ENCODE peak calls at places on chromosomes 11 and 22, in six cellular contexts. One of them, this sample, is unnamed.
A peak's percentile ranks its signal among the peaks of the same experiment; 100 is the strongest.

GRCh38 chr11:62449451-62449851 is 30.6 kb downstream of the SCGB1A1 start:
- DNase-seq in IMR-90: no peak
- DNase-seq in neuronal stem cell: no peak
- DNase-seq in H1: no peak
- DNase-seq in mesenchymal stem cell: no peak
- DNase-seq in trophoblast cell: no peak
- DNase-seq in this sample: no peak

GRCh38 chr11:123300874-123301695 is 106.0 kb upstream of the CLMP start:
- DNase-seq in IMR-90: peak; percentile 68
- DNase-seq in neuronal stem cell: no peak
- DNase-seq in H1: no peak
- DNase-seq in mesenchymal stem cell: peak; percentile 65
- DNase-seq in trophoblast cell: no peak
- DNase-seq in this sample: no peak

GRCh38 chr11:67452141-67452952 is at the start of gene GPR152:
- DNase-seq in IMR-90: no peak
- DNase-seq in neuronal stem cell: no peak
- DNase-seq in H1: no peak
- DNase-seq in mesenchymal stem cell: no peak
- DNase-seq in trophoblast cell: no peak
- DNase-seq in this sample: no peak

GRCh38 chr11:4459470-4459869 is 10.4 kb downstream of the OR52K2 start:
- DNase-seq in IMR-90: no peak
- DNase-seq in neuronal stem cell: no peak
- DNase-seq in H1: no peak
- DNase-seq in mesenchymal stem cell: no peak
- DNase-seq in trophoblast cell: no peak
- DNase-seq in this sample: no peak

GRCh38 chr11:69164824-69165223 is 9.1 kb downstream of the SMIM38 start:
- DNase-seq in IMR-90: no peak
- DNase-seq in neuronal stem cell: no peak
- DNase-seq in H1: no peak
- DNase-seq in mesenchymal stem cell: no peak
- DNase-seq in trophoblast cell: no peak
- DNase-seq in this sample: no peak

GRCh38 chr22:44129614-44129976 is 51.1 kb upstream of the PARVG start:
- DNase-seq in IMR-90: peak; percentile 56
- DNase-seq in neuronal stem cell: no peak
- DNase-seq in H1: no peak
- DNase-seq in mesenchymal stem cell: peak; percentile 12
- DNase-seq in trophoblast cell: no peak
- DNase-seq in this sample: no peak

GRCh38 chr22:37032535-37033460 is 13.3 kb downstream of the MPST start:
- DNase-seq in IMR-90: peak; percentile 37
- DNase-seq in neuronal stem cell: no peak
- DNase-seq in H1: no peak
- DNase-seq in mesenchymal stem cell: peak; percentile 63
- DNase-seq in trophoblast cell: peak; percentile 54
- DNase-seq in this sample: no peak

GRCh38 chr11:134837166-134837886 is 425.3 kb upstream of the B3GAT1 start:
- DNase-seq in IMR-90: no peak
- DNase-seq in neuronal stem cell: no peak
- DNase-seq in H1: no peak
- DNase-seq in mesenchymal stem cell: no peak
- DNase-seq in trophoblast cell: no peak
- DNase-seq in this sample: no peak

GRCh38 chr22:47176573-47177333 is 414.3 kb downstream of the TBC1D22A start:
- DNase-seq in IMR-90: no peak
- DNase-seq in neuronal stem cell: no peak
- DNase-seq in H1: no peak
- DNase-seq in mesenchymal stem cell: no peak
- DNase-seq in trophoblast cell: no peak
- DNase-seq in this sample: peak; percentile 18

GRCh38 chr11:61011950-61012830 is 40.7 kb downstream of the CD6 start:
- DNase-seq in IMR-90: peak; percentile 16
- DNase-seq in neuronal stem cell: no peak
- DNase-seq in H1: no peak
- DNase-seq in mesenchymal stem cell: no peak
- DNase-seq in trophoblast cell: no peak
- DNase-seq in this sample: no peak

GRCh38 chr22:25362215-25362882 is 142.9 kb downstream of the CRYBB2 start:
- DNase-seq in IMR-90: peak; percentile 38
- DNase-seq in neuronal stem cell: peak; percentile 67
- DNase-seq in H1: no peak
- DNase-seq in mesenchymal stem cell: peak; percentile 57
- DNase-seq in trophoblast cell: peak; percentile 30
- DNase-seq in this sample: peak; percentile 84

GRCh38 chr11:128424271-128424709 is 163.1 kb downstream of the ETS1 start:
- DNase-seq in IMR-90: no peak
- DNase-seq in neuronal stem cell: no peak
- DNase-seq in H1: no peak
- DNase-seq in mesenchymal stem cell: no peak
- DNase-seq in trophoblast cell: no peak
- DNase-seq in this sample: no peak

GRCh38 chr11:116649268-116649667 is 123.5 kb downstream of the BUD13 start:
- DNase-seq in IMR-90: no peak
- DNase-seq in neuronal stem cell: no peak
- DNase-seq in H1: no peak
- DNase-seq in mesenchymal stem cell: no peak
- DNase-seq in trophoblast cell: no peak
- DNase-seq in this sample: peak; percentile 17

GRCh38 chr11:11436715-11437313 is 83.8 kb upstream of the CSNK2A3 start:
- DNase-seq in IMR-90: no peak
- DNase-seq in neuronal stem cell: no peak
- DNase-seq in H1: no peak
- DNase-seq in mesenchymal stem cell: no peak
- DNase-seq in trophoblast cell: no peak
- DNase-seq in this sample: no peak

GRCh38 chr11:26331911-26332571 is at the start of gene ANO3:
- DNase-seq in IMR-90: peak; percentile 73
- DNase-seq in neuronal stem cell: peak; percentile 91
- DNase-seq in H1: peak; percentile 88
- DNase-seq in mesenchymal stem cell: peak; percentile 83
- DNase-seq in trophoblast cell: peak; percentile 64
- DNase-seq in this sample: peak; percentile 97

GRCh38 chr11:20066013-20066782 is 94.1 kb downstream of the DBX1 start:
- DNase-seq in IMR-90: no peak
- DNase-seq in neuronal stem cell: no peak
- DNase-seq in H1: no peak
- DNase-seq in mesenchymal stem cell: no peak
- DNase-seq in trophoblast cell: no peak
- DNase-seq in this sample: no peak

GRCh38 chr11:125345706-125346561 is 150.1 kb downstream of the FEZ1 start:
- DNase-seq in IMR-90: peak; percentile 67
- DNase-seq in neuronal stem cell: peak; percentile 77
- DNase-seq in H1: no peak
- DNase-seq in mesenchymal stem cell: peak; percentile 72
- DNase-seq in trophoblast cell: peak; percentile 60
- DNase-seq in this sample: peak; percentile 69

GRCh38 chr11:2944953-2945756 is 15.9 kb upstream of the PHLDA2 start:
- DNase-seq in IMR-90: peak; percentile 90
- DNase-seq in neuronal stem cell: peak; percentile 54
- DNase-seq in H1: peak; percentile 39
- DNase-seq in mesenchymal stem cell: peak; percentile 92
- DNase-seq in trophoblast cell: peak; percentile 44
- DNase-seq in this sample: peak; percentile 88

GRCh38 chr11:369336-370018 is at the start of gene B4GALNT4:
- DNase-seq in IMR-90: peak; percentile 23
- DNase-seq in neuronal stem cell: no peak
- DNase-seq in H1: no peak
- DNase-seq in mesenchymal stem cell: peak; percentile 59
- DNase-seq in trophoblast cell: no peak
- DNase-seq in this sample: no peak

GRCh38 chr22:42269407-42270177 is 861 bp downstream of the TCF20 start:
- DNase-seq in IMR-90: no peak
- DNase-seq in neuronal stem cell: no peak
- DNase-seq in H1: no peak
- DNase-seq in mesenchymal stem cell: peak; percentile 40
- DNase-seq in trophoblast cell: peak; percentile 69
- DNase-seq in this sample: peak; percentile 80

GRCh38 chr22:46297151-46297819 is 615 bp downstream of the GTSE1 start:
- DNase-seq in IMR-90: peak; percentile 35
- DNase-seq in neuronal stem cell: no peak
- DNase-seq in H1: no peak
- DNase-seq in mesenchymal stem cell: peak; percentile 49
- DNase-seq in trophoblast cell: no peak
- DNase-seq in this sample: no peak

GRCh38 chr11:88183233-88183632 is 8.0 kb upstream of the RAB38 start:
- DNase-seq in IMR-90: no peak
- DNase-seq in neuronal stem cell: no peak
- DNase-seq in H1: no peak
- DNase-seq in mesenchymal stem cell: no peak
- DNase-seq in trophoblast cell: no peak
- DNase-seq in this sample: no peak

DNA sequence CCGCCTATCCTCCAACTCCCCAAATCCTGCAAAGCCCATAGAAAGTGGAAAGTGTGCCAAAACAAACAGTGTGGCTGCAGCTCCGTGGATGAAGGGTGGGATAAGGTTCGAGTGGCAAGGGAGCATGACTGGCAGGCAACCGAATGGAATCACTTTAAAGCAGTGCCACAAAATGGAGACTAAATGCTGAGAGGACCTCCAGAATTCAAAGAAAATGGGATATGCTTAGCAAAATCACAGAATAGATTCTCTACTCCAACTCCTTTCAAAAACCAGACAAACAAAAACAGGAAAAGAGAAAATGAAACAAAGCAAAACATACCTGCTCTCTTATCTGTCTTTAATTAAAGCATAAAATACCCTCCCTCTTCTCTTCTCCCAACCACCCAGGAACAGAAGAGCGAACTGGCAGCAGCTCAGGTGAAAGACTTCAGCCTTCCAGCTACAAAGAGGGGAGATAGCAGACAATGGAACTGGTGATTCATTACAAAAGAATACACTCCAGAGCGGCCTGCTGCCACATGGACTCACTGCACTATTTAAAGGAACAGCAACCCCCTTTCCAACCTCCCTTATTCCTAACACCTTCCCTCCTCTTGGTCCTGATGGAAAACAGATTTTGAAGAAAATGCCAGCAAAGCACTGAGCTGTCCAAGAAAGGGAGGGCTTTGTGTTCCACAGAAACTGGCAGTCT is 118.5 kb downstream of the APOL5 start:
- DNase-seq in IMR-90: peak; percentile 86
- DNase-seq in neuronal stem cell: peak; percentile 39
- DNase-seq in H1: no peak
- DNase-seq in mesenchymal stem cell: peak; percentile 78
- DNase-seq in trophoblast cell: peak; percentile 35
- DNase-seq in this sample: peak; percentile 70
- H2BK120ac ChIP-seq in IMR-90: peak overlapping the region; percentile 91
- H2BK120ac ChIP-seq in neuronal stem cell: no peak overlapping the region
- H2BK120ac ChIP-seq in H1: peak overlapping the region; percentile 1
- H2BK120ac ChIP-seq in mesenchymal stem cell: no peak overlapping the region
- H2BK120ac ChIP-seq in trophoblast cell: peak overlapping the region; percentile 27
- H2BK120ac ChIP-seq in this sample: no peak overlapping the region

DNA sequence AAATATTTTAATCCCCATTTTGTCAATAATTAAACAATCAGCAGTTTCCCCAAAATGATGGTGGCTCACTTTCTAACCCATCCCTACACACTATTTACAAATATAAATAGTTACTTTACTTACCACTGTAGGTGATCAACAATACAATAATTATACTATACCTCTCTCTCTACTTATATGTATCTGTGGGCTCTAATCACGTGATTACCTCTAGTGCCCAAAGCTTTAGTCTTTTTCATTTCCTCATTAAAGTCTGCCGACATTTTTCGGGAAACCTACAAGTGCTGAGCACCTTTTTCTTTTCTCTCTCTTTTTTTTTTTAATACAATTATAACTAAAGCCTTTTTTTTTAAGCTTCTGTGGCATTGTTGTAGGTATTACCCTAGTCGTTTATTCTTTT is 23.9 kb downstream of the DLG2 start:
- DNase-seq in IMR-90: no peak
- DNase-seq in neuronal stem cell: no peak
- DNase-seq in H1: no peak
- DNase-seq in mesenchymal stem cell: no peak
- DNase-seq in trophoblast cell: no peak
- DNase-seq in this sample: no peak
- H3K4me2 ChIP-seq in IMR-90: no peak overlapping the region
- H3K4me2 ChIP-seq in neuronal stem cell: no peak overlapping the region
- H3K4me2 ChIP-seq in H1: no peak overlapping the region
- H3K4me2 ChIP-seq in mesenchymal stem cell: no peak overlapping the region
- H3K4me2 ChIP-seq in trophoblast cell: no peak overlapping the region
- H3K4me2 ChIP-seq in this sample: no peak overlapping the region

GRCh38 chr11:112993808-112994207 is 32.6 kb downstream of the NCAM1 start:
- DNase-seq in IMR-90: no peak
- DNase-seq in neuronal stem cell: no peak
- DNase-seq in H1: no peak
- DNase-seq in mesenchymal stem cell: no peak
- DNase-seq in trophoblast cell: no peak
- DNase-seq in this sample: no peak

DNA sequence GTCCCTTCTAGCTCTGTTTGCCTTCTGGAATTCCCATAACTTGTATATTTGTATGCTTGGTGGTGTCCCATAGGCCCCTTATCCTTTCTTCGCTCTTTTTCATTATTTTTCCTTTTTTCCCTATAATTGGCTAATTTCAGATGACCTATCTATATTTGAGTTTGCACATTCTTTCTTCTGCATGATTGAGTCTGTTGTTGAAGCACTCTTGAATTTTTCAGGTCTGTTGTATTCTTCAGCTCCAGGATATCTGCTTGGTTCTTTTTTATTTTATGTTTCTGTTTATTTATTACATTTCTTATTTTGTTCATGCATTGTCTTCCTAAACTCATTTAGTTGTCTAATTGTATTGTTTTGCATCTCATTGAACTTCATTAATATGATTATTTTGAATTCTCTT is 28.0 kb downstream of the NCAM1 start:
- DNase-seq in IMR-90: no peak
- DNase-seq in neuronal stem cell: no peak
- DNase-seq in H1: no peak
- DNase-seq in mesenchymal stem cell: no peak
- DNase-seq in trophoblast cell: no peak
- DNase-seq in this sample: no peak
- H2AFZ ChIP-seq in IMR-90: no peak overlapping the region
- H2AFZ ChIP-seq in neuronal stem cell: no peak overlapping the region
- H2AFZ ChIP-seq in H1: no peak overlapping the region
- H2AFZ ChIP-seq in mesenchymal stem cell: no peak overlapping the region
- H2AFZ ChIP-seq in trophoblast cell: no peak overlapping the region
- H2AFZ ChIP-seq in this sample: no peak overlapping the region

GRCh38 chr22:28799125-28799833 is 1.1 kb downstream of the XBP1 start:
- DNase-seq in IMR-90: peak; percentile 96
- DNase-seq in neuronal stem cell: no peak
- DNase-seq in H1: no peak
- DNase-seq in mesenchymal stem cell: peak; percentile 99
- DNase-seq in trophoblast cell: peak; percentile 78
- DNase-seq in this sample: no peak

GRCh38 chr22:28801845-28802594 is 1.7 kb upstream of the XBP1 start:
- DNase-seq in IMR-90: no peak
- DNase-seq in neuronal stem cell: no peak
- DNase-seq in H1: no peak
- DNase-seq in mesenchymal stem cell: no peak
- DNase-seq in trophoblast cell: no peak
- DNase-seq in this sample: no peak

GRCh38 chr22:28799834-28800307 is 498 bp downstream of the XBP1 start:
- DNase-seq in IMR-90: peak; percentile 54
- DNase-seq in neuronal stem cell: peak; percentile 53
- DNase-seq in H1: no peak
- DNase-seq in mesenchymal stem cell: peak; percentile 62
- DNase-seq in trophoblast cell: peak; percentile 68
- DNase-seq in this sample: peak; percentile 46

GRCh38 chr22:28798810-28799124 is 1.6 kb downstream of the XBP1 start:
- DNase-seq in IMR-90: no peak
- DNase-seq in neuronal stem cell: no peak
- DNase-seq in H1: no peak
- DNase-seq in mesenchymal stem cell: no peak
- DNase-seq in trophoblast cell: no peak
- DNase-seq in this sample: no peak

GRCh38 chr22:28800308-28801041 is at the start of gene XBP1:
- DNase-seq in IMR-90: peak; percentile 93
- DNase-seq in neuronal stem cell: peak; percentile 92
- DNase-seq in H1: peak; percentile 66
- DNase-seq in mesenchymal stem cell: peak; percentile 95
- DNase-seq in trophoblast cell: peak; percentile 96
- DNase-seq in this sample: peak; percentile 91
- H2BK120ac ChIP-seq in IMR-90: peak within 1 kb of the TSS; percentile 54
- H2BK120ac ChIP-seq in neuronal stem cell: no peak within 1 kb of the TSS
- H2BK120ac ChIP-seq in H1: peak within 1 kb of the TSS; percentile 21
- H2BK120ac ChIP-seq in mesenchymal stem cell: peak within 1 kb of the TSS; percentile 96
- H2BK120ac ChIP-seq in trophoblast cell: peak within 1 kb of the TSS; percentile 98
- H2BK120ac ChIP-seq in this sample: peak within 1 kb of the TSS; percentile 52